ENCODE peak calls at places on chromosomes 12 and 14, in ten cellular contexts. One of them, this sample, is unnamed.

GRCh38 chr14:50785506-50786063 is 45.4 kb downstream of the NIN start:
- DNase-seq in H54: no peak
- DNase-seq in stimulated activated CD4-positive, alpha-beta T cell treated with anti-CD3 and anti-CD28 coated beads, Interleukin-12 subunit alpha, Interleukin-12 subunit beta, amount 100 ng/mL, for 4 hours: no peak
- DNase-seq in iPS DF 6.9: no peak
- DNase-seq in NCI-H748 treated with DMSO at 0.1 percent for 48 hours: no peak
- DNase-seq in ELR: no peak
- DNase-seq in T1000: no peak
- DNase-seq in M059J: no peak
- DNase-seq in Caki2: no peak
- DNase-seq in left lung: no peak
- DNase-seq in this sample: no peak

GRCh38 chr12:63897931-63898330 is 53.4 kb downstream of the SRGAP1 start:
- DNase-seq in H54: no peak
- DNase-seq in stimulated activated CD4-positive, alpha-beta T cell treated with anti-CD3 and anti-CD28 coated beads, Interleukin-12 subunit alpha, Interleukin-12 subunit beta, amount 100 ng/mL, for 4 hours: no peak
- DNase-seq in iPS DF 6.9: no peak
- DNase-seq in NCI-H748 treated with DMSO at 0.1 percent for 48 hours: no peak
- DNase-seq in ELR: peak; percentile 26
- DNase-seq in T1000: no peak
- DNase-seq in M059J: no peak
- DNase-seq in Caki2: no peak
- DNase-seq in left lung: no peak
- DNase-seq in this sample: no peak

GRCh38 chr12:2624543-2625266 is 170.1 kb upstream of the FKBP4 start:
- DNase-seq in H54: peak; percentile 51
- DNase-seq in stimulated activated CD4-positive, alpha-beta T cell treated with anti-CD3 and anti-CD28 coated beads, Interleukin-12 subunit alpha, Interleukin-12 subunit beta, amount 100 ng/mL, for 4 hours: no peak
- DNase-seq in iPS DF 6.9: peak; percentile 47
- DNase-seq in NCI-H748 treated with DMSO at 0.1 percent for 48 hours: no peak
- DNase-seq in ELR: peak; percentile 81
- DNase-seq in T1000: peak; percentile 43
- DNase-seq in M059J: peak; percentile 79
- DNase-seq in Caki2: peak; percentile 8
- DNase-seq in left lung: no peak
- DNase-seq in this sample: no peak

GRCh38 chr12:104763163-104763805 is 194.8 kb downstream of the SLC41A2 start:
- DNase-seq in H54: no peak
- DNase-seq in stimulated activated CD4-positive, alpha-beta T cell treated with anti-CD3 and anti-CD28 coated beads, Interleukin-12 subunit alpha, Interleukin-12 subunit beta, amount 100 ng/mL, for 4 hours: no peak
- DNase-seq in iPS DF 6.9: no peak
- DNase-seq in NCI-H748 treated with DMSO at 0.1 percent for 48 hours: no peak
- DNase-seq in ELR: peak; percentile 78
- DNase-seq in T1000: no peak
- DNase-seq in M059J: no peak
- DNase-seq in Caki2: no peak
- DNase-seq in left lung: no peak
- DNase-seq in this sample: no peak

GRCh38 chr12:6896846-6897435 is 7.7 kb upstream of the LRRC23 start:
- DNase-seq in H54: no peak
- DNase-seq in stimulated activated CD4-positive, alpha-beta T cell treated with anti-CD3 and anti-CD28 coated beads, Interleukin-12 subunit alpha, Interleukin-12 subunit beta, amount 100 ng/mL, for 4 hours: no peak
- DNase-seq in iPS DF 6.9: no peak
- DNase-seq in NCI-H748 treated with DMSO at 0.1 percent for 48 hours: no peak
- DNase-seq in ELR: no peak
- DNase-seq in T1000: no peak
- DNase-seq in M059J: no peak
- DNase-seq in Caki2: no peak
- DNase-seq in left lung: no peak
- DNase-seq in this sample: no peak

GRCh38 chr14:24368562-24369252 is 723 bp downstream of the NFATC4 start:
- DNase-seq in H54: no peak
- DNase-seq in stimulated activated CD4-positive, alpha-beta T cell treated with anti-CD3 and anti-CD28 coated beads, Interleukin-12 subunit alpha, Interleukin-12 subunit beta, amount 100 ng/mL, for 4 hours: no peak
- DNase-seq in iPS DF 6.9: no peak
- DNase-seq in NCI-H748 treated with DMSO at 0.1 percent for 48 hours: peak; percentile 10
- DNase-seq in ELR: peak; percentile 47
- DNase-seq in T1000: peak; percentile 34
- DNase-seq in M059J: no peak
- DNase-seq in Caki2: no peak
- DNase-seq in left lung: no peak
- DNase-seq in this sample: peak; percentile 52

GRCh38 chr12:82694276-82694675 is 7.6 kb downstream of the TMTC2 start:
- DNase-seq in H54: no peak
- DNase-seq in stimulated activated CD4-positive, alpha-beta T cell treated with anti-CD3 and anti-CD28 coated beads, Interleukin-12 subunit alpha, Interleukin-12 subunit beta, amount 100 ng/mL, for 4 hours: no peak
- DNase-seq in iPS DF 6.9: no peak
- DNase-seq in NCI-H748 treated with DMSO at 0.1 percent for 48 hours: no peak
- DNase-seq in ELR: no peak
- DNase-seq in T1000: no peak
- DNase-seq in M059J: no peak
- DNase-seq in Caki2: no peak
- DNase-seq in left lung: no peak
- DNase-seq in this sample: no peak

GRCh38 chr12:120247621-120248030 is 17.9 kb downstream of the PXN start:
- DNase-seq in H54: no peak
- DNase-seq in stimulated activated CD4-positive, alpha-beta T cell treated with anti-CD3 and anti-CD28 coated beads, Interleukin-12 subunit alpha, Interleukin-12 subunit beta, amount 100 ng/mL, for 4 hours: no peak
- DNase-seq in iPS DF 6.9: no peak
- DNase-seq in NCI-H748 treated with DMSO at 0.1 percent for 48 hours: no peak
- DNase-seq in ELR: peak; percentile 95
- DNase-seq in T1000: no peak
- DNase-seq in M059J: peak; percentile 86
- DNase-seq in Caki2: no peak
- DNase-seq in left lung: no peak
- DNase-seq in this sample: no peak

GRCh38 chr12:28569698-28570411 is 379.6 kb downstream of the CCDC91 start:
- DNase-seq in H54: no peak
- DNase-seq in stimulated activated CD4-positive, alpha-beta T cell treated with anti-CD3 and anti-CD28 coated beads, Interleukin-12 subunit alpha, Interleukin-12 subunit beta, amount 100 ng/mL, for 4 hours: no peak
- DNase-seq in iPS DF 6.9: no peak
- DNase-seq in NCI-H748 treated with DMSO at 0.1 percent for 48 hours: no peak
- DNase-seq in ELR: peak; percentile 51
- DNase-seq in T1000: no peak
- DNase-seq in M059J: peak; percentile 15
- DNase-seq in Caki2: peak; percentile 76
- DNase-seq in left lung: no peak
- DNase-seq in this sample: no peak

GRCh38 chr14:97788846-97789528 is 991.8 kb downstream of the VRK1 start:
- DNase-seq in H54: no peak
- DNase-seq in stimulated activated CD4-positive, alpha-beta T cell treated with anti-CD3 and anti-CD28 coated beads, Interleukin-12 subunit alpha, Interleukin-12 subunit beta, amount 100 ng/mL, for 4 hours: no peak
- DNase-seq in iPS DF 6.9: no peak
- DNase-seq in NCI-H748 treated with DMSO at 0.1 percent for 48 hours: no peak
- DNase-seq in ELR: no peak
- DNase-seq in T1000: no peak
- DNase-seq in M059J: no peak
- DNase-seq in Caki2: no peak
- DNase-seq in left lung: no peak
- DNase-seq in this sample: no peak

GRCh38 chr12:15996254-15996653 is 85.1 kb downstream of the DERA start:
- DNase-seq in H54: no peak
- DNase-seq in stimulated activated CD4-positive, alpha-beta T cell treated with anti-CD3 and anti-CD28 coated beads, Interleukin-12 subunit alpha, Interleukin-12 subunit beta, amount 100 ng/mL, for 4 hours: no peak
- DNase-seq in iPS DF 6.9: no peak
- DNase-seq in NCI-H748 treated with DMSO at 0.1 percent for 48 hours: no peak
- DNase-seq in ELR: peak; percentile 13
- DNase-seq in T1000: no peak
- DNase-seq in M059J: peak; percentile 37
- DNase-seq in Caki2: peak; percentile 31
- DNase-seq in left lung: no peak
- DNase-seq in this sample: no peak

GRCh38 chr12:94679554-94679953 is 29.2 kb upstream of the TMCC3 start:
- DNase-seq in H54: no peak
- DNase-seq in stimulated activated CD4-positive, alpha-beta T cell treated with anti-CD3 and anti-CD28 coated beads, Interleukin-12 subunit alpha, Interleukin-12 subunit beta, amount 100 ng/mL, for 4 hours: no peak
- DNase-seq in iPS DF 6.9: no peak
- DNase-seq in NCI-H748 treated with DMSO at 0.1 percent for 48 hours: no peak
- DNase-seq in ELR: no peak
- DNase-seq in T1000: no peak
- DNase-seq in M059J: no peak
- DNase-seq in Caki2: no peak
- DNase-seq in left lung: no peak
- DNase-seq in this sample: no peak

This sample was measured in left ventricle myocardium inferior.